ENCODE peak calls at places on chromosomes 1 and 21, in four cellular contexts. A, F, V and Y are unnamed samples.
A peak's percentile ranks its signal among the peaks of the same experiment; 100 is the strongest.

GRCh38 chr1:33256335-33256700 is at the start of gene ZNF362:
- DNase-seq in V (peak; percentile 70), F (peak; percentile 80), A (peak; percentile 3), Y (peak; percentile 55)

GRCh38 chr1:209675567-209676154 is 449 bp downstream of the G0S2 start:
- DNase-seq in F (no peak), V (no peak), A (no peak), Y (peak; percentile 26)

GRCh38 chr1:208533746-208534603 is 289.8 kb upstream of the PLXNA2 start:
- DNase-seq in F (no peak), V (no peak), A (no peak), Y (no peak)

GRCh38 chr1:161427733-161428516 is 60.2 kb upstream of the CFAP126 start:
- DNase-seq in A (no peak), F (peak; percentile 57), V (peak; percentile 54), Y (no peak)

GRCh38 chr1:35269190-35269988 is 880 bp downstream of the ZMYM4 start:
- DNase-seq in V (peak; percentile 39), A (no peak), F (no peak), Y (no peak)

GRCh38 chr1:68918563-68918962 is 421.7 kb upstream of the DEPDC1 start:
- DNase-seq in V (no peak), A (no peak), F (no peak), Y (no peak)

GRCh38 chr1:42479621-42480020 is 16.5 kb downstream of the CCDC30 start:
- DNase-seq in A (no peak), V (peak; percentile 8), F (no peak), Y (no peak)

GRCh38 chr1:109750920-109751319 is 10.1 kb upstream of the GSTM3 start:
- DNase-seq in A (no peak), V (no peak), F (no peak), Y (no peak)

GRCh38 chr21:33244082-33244780 is 14.5 kb downstream of the IFNAR2 start:
- DNase-seq in V (no peak), F (peak; percentile 39), A (no peak), Y (no peak)

GRCh38 chr1:241767737-241768136 is 80.3 kb upstream of the EXO1 start:
- DNase-seq in A (no peak), V (no peak), F (no peak), Y (no peak)

GRCh38 chr1:228337031-228337564 is 69.5 kb downstream of the TRIM11 start:
- DNase-seq in A (no peak), V (no peak), F (no peak), Y (peak; percentile 9)

GRCh38 chr1:92307980-92308379 is 9.1 kb downstream of the RPAP2 start:
- DNase-seq in F (no peak), V (no peak), A (no peak), Y (no peak)

GRCh38 chr1:57422271-57423134 is 1.4 kb downstream of the DAB1 start:
- DNase-seq in A (no peak), F (no peak), V (peak; percentile 10), Y (no peak)